ENCODE peak calls at places on chromosomes 12 and 14, in five cellular contexts. O, W, Z, Y and Q are unnamed samples.

GRCh38 chr12:54432815-54433164 is 13.7 kb upstream of the ITGA5 start:
- DNase-seq in O (no peak), W (no peak), Z (no peak), Y (no peak), Q (no peak)

GRCh38 chr12:8033153-8034044 is 883 bp downstream of the FOXJ2 start:
- DNase-seq in O (no peak), W (peak; percentile 76), Z (peak; percentile 63), Y (peak; percentile 45), Q (peak; percentile 71)

GRCh38 chr12:56571131-56571530 is 49.5 kb downstream of the RBMS2 start:
- DNase-seq in O (no peak), W (no peak), Z (peak; percentile 75), Y (no peak), Q (no peak)

GRCh38 chr12:25903603-25904245 is 54.8 kb upstream of the RASSF8 start:
- DNase-seq in O (no peak), W (peak; percentile 18), Z (no peak), Y (no peak), Q (no peak)

GRCh38 chr12:26010293-26010821 is 51.9 kb downstream of the RASSF8 start:
- DNase-seq in O (peak; percentile 70), W (peak; percentile 62), Z (no peak), Y (peak; percentile 65), Q (no peak)

GRCh38 chr12:123905319-123905925 is 67.2 kb downstream of the CCDC92 start:
- DNase-seq in O (peak; percentile 87), W (peak; percentile 60), Z (peak; percentile 45), Y (peak; percentile 85), Q (peak; percentile 74)

GRCh38 chr12:99960312-99960711 is 24.4 kb downstream of the ANKS1B start:
- DNase-seq in O (peak; percentile 4), W (no peak), Z (no peak), Y (no peak), Q (peak; percentile 6)

GRCh38 chr12:47841506-47841905 is 21.8 kb upstream of the HDAC7 start:
- DNase-seq in O (peak; percentile 73), W (no peak), Z (no peak), Y (no peak), Q (no peak)

GRCh38 chr14:60254176-60254575 is 5.2 kb downstream of the PPM1A start:
- DNase-seq in O (no peak), W (no peak), Z (no peak), Y (no peak), Q (no peak)

GRCh38 chr12:34401659-34402227 is 379.4 kb downstream of the ALG10 start:
- DNase-seq in O (no peak), W (no peak), Z (no peak), Y (no peak), Q (peak; percentile 0)

GRCh38 chr12:118109088-118109487 is 5.3 kb upstream of the VSIG10 start:
- DNase-seq in O (no peak), W (no peak), Z (no peak), Y (no peak), Q (no peak)

GRCh38 chr12:123232472-123232806 is 502 bp downstream of the MPHOSPH9 start:
- DNase-seq in O (no peak), W (peak; percentile 3), Z (no peak), Y (no peak), Q (no peak)

GRCh38 chr12:60262378-60262777 is 666.5 kb downstream of the SLC16A7 start:
- DNase-seq in O (no peak), W (no peak), Z (no peak), Y (no peak), Q (no peak)

GRCh38 chr12:76786986-76787385 is 23.1 kb downstream of the ZDHHC17 start:
- DNase-seq in O (no peak), W (no peak), Z (no peak), Y (no peak), Q (no peak)

GRCh38 chr12:94731733-94732360 is 81.5 kb upstream of the TMCC3 start:
- DNase-seq in O (no peak), W (no peak), Z (no peak), Y (no peak), Q (no peak)

GRCh38 chr12:118525216-118525615 is 148.9 kb downstream of the SUDS3 start:
- DNase-seq in O (no peak), W (no peak), Z (no peak), Y (no peak), Q (no peak)

GRCh38 chr14:52553002-52553670 is 500 bp downstream of the GPR137C start:
- DNase-seq in O (peak; percentile 2), W (peak; percentile 4), Z (peak; percentile 55), Y (no peak), Q (no peak)

GRCh38 chr14:56120091-56120632 is 2.0 kb downstream of the PELI2 start:
- DNase-seq in O (peak; percentile 74), W (no peak), Z (no peak), Y (peak; percentile 54), Q (peak; percentile 29)

GRCh38 chr14:72503696-72504368 is 390.1 kb downstream of the DPF3 start:
- DNase-seq in O (peak; percentile 75), W (no peak), Z (no peak), Y (no peak), Q (no peak)

GRCh38 chr12:53603804-53604203 is 22.4 kb downstream of the ATF7 start:
- DNase-seq in O (no peak), W (no peak), Z (no peak), Y (no peak), Q (no peak)

GRCh38 chr12:43835656-43836454 is at the start of gene TMEM117:
- DNase-seq in O (peak; percentile 34), W (peak; percentile 23), Z (peak; percentile 45), Y (peak; percentile 67), Q (peak; percentile 77)

GRCh38 chr12:42669471-42669997 is 80.0 kb upstream of the PRICKLE1 start:
- DNase-seq in O (peak; percentile 37), W (no peak), Z (no peak), Y (no peak), Q (no peak)

GRCh38 chr14:48751293-48751692 is 834.9 kb downstream of the RPS29 start:
- DNase-seq in O (no peak), W (no peak), Z (no peak), Y (no peak), Q (no peak)

GRCh38 chr12:21906919-21907642 is 34.1 kb downstream of the ABCC9 start:
- DNase-seq in O (peak; percentile 49), W (no peak), Z (no peak), Y (peak; percentile 90), Q (no peak)

GRCh38 chr14:95260537-95261440 is 58.9 kb downstream of the CLMN start:
- DNase-seq in O (no peak), W (peak; percentile 19), Z (no peak), Y (peak; percentile 57), Q (no peak)

GRCh38 chr14:52067873-52068740 is 752 bp downstream of the NID2 start:
- DNase-seq in O (peak; percentile 56), W (no peak), Z (peak; percentile 60), Y (no peak), Q (no peak)

GRCh38 chr14:104803916-104804371 is 3.0 kb downstream of the ZBTB42 start:
- DNase-seq in O (no peak), W (peak; percentile 50), Z (no peak), Y (no peak), Q (no peak)

GRCh38 chr12:32874926-32875325 is 21.7 kb downstream of the PKP2 start:
- DNase-seq in O (no peak), W (no peak), Z (no peak), Y (no peak), Q (no peak)

GRCh38 chr14:102540310-102541028 is 30.9 kb upstream of the ANKRD9 start:
- DNase-seq in O (no peak), W (no peak), Z (peak; percentile 48), Y (no peak), Q (no peak)

GRCh38 chr12:51755251-51755650 is 93.3 kb downstream of the FIGNL2 start:
- DNase-seq in O (no peak), W (no peak), Z (no peak), Y (no peak), Q (no peak)